ENCODE peak calls at places on chromosome 4, in four cellular contexts. O is HCT116, W is K562, X is GM12878. U is an unnamed sample.

GRCh38 chr4:76984127-76984526 is 34.6 kb downstream of the SEPTIN11 start:
- DNase-seq in O (no peak), W (peak; percentile 22), X (peak; percentile 40), U (no peak)

GRCh38 chr4:186932196-186932595 is 208.5 kb upstream of the FAT1 start:
- DNase-seq in O (peak; percentile 94), W (no peak), X (no peak), U (no peak)

GRCh38 chr4:43130228-43131021 is 237.9 kb downstream of the GRXCR1 start:
- DNase-seq in O (no peak), W (no peak), X (no peak), U (no peak)

GRCh38 chr4:74531952-74532794 is 87.2 kb downstream of the AREG start:
- DNase-seq in O (peak; percentile 92), W (peak; percentile 82), X (peak; percentile 8), U (peak; percentile 13)

GRCh38 chr4:98613453-98614075 is 44.8 kb downstream of the TSPAN5 start:
- DNase-seq in O (no peak), W (no peak), X (no peak), U (no peak)

GRCh38 chr4:36187723-36188333 is 56.5 kb downstream of the ARAP2 start:
- DNase-seq in O (peak; percentile 3), W (no peak), X (no peak), U (no peak)

GRCh38 chr4:153318696-153319320 is 25.7 kb upstream of the MND1 start:
- DNase-seq in O (peak; percentile 39), W (peak; percentile 47), X (no peak), U (no peak)

GRCh38 chr4:72468904-72469502 is 100.0 kb downstream of the ADAMTS3 start:
- DNase-seq in O (peak; percentile 4), W (peak; percentile 40), X (no peak), U (no peak)

GRCh38 chr4:124839786-124840390 is 127.4 kb upstream of the ANKRD50 start:
- DNase-seq in O (peak; percentile 12), W (no peak), X (no peak), U (no peak)

DNA sequence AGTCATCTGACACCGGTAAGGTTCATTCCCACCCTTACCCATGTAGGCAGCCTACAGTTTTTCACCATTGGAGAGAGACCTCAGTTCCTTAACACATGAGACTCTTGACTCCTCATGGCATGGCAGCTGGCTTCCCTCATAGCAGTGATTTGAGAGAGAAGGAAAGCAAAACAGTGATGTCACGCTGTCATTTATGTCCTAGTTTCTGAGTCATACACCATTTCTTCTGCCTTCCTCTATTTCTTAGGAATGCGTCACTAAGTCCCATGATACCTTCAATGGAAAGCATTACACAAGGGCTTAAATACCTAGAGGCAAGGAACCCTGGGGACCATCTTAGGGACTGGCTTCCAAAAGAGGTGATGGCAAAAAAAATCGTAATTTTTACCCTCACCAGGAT is 226.1 kb downstream of the SPCS3 start:
- DNase-seq in O (no peak), W (no peak), X (no peak), U (no peak)
- TF ChIP-seq EGR1 in O (no peak), W (no peak), X (no peak), U (no peak)

GRCh38 chr4:146059865-146060264 is 115.7 kb upstream of the LSM6 start:
- DNase-seq in O (no peak), W (no peak), X (peak; percentile 84), U (no peak)

GRCh38 chr4:146058531-146058930 is 117.0 kb upstream of the LSM6 start:
- DNase-seq in O (no peak), W (no peak), X (no peak), U (no peak)

GRCh38 chr4:146061610-146062324 is 113.8 kb upstream of the LSM6 start:
- DNase-seq in O (no peak), W (no peak), X (no peak), U (no peak)

GRCh38 chr4:146062325-146062715 is 113.2 kb upstream of the LSM6 start:
- DNase-seq in O (no peak), W (no peak), X (no peak), U (no peak)

DNA sequence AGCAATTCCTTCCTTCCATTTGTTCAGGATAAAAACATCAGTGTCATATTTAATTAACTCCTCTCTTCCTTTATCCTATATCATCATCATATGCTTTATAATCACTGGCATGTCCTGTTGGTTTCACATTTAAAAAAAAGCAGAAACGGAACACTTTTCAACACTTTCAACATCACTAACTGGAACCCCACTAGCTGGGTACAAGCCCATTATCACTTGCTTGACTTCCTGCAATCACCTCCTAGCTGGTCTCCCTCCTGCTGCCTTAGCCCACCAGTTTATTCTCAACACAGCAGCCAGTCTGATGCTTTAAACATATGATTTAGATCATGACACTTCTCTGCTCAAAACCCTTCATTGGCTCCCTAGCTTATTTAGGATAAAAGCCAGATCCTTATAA is 116.4 kb upstream of the LSM6 start:
- DNase-seq in O (no peak), W (no peak), X (peak; percentile 57), U (no peak)
- TF ChIP-seq EGR1 in O (no peak), W (no peak), X (no peak), U (no peak)

DNA sequence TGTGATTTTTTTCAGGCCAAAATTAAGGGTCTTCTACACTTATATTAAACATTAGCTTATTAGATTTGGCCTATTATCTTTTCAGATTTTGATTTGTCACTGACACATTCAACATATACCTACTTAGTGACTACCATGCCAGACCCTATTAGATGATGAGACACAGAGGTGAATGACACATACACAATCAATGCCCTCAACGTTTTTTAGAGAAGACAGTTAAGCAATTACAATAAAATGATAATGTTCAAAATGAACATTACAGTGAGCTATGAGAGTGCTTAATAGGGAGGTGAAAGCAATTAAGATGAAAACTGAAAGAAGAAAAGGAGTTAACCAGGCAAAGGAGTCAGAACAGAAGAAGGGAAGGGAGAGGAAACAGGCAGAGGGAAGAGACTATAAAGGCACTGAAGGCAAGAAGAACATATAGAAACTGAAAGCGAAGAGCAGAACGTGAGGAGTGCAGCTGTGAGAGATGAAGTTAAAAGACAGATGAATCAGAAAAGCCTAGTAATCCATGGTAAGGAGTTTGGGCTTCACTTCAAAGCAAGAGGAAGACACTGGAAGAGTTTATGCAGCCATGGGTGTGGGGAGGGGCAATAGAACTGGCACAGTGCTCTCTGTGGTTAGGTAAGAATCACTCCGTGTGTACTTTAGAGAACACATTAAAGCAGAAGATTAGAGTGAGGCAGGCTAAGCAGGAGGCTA is 119.0 kb downstream of the REELD1 start:
- DNase-seq in O (no peak), W (no peak), X (peak; percentile 59), U (no peak)
- TF ChIP-seq EGR1 in O (no peak), W (no peak), X (no peak), U (no peak)

GRCh38 chr4:173013232-173013932 is 155.2 kb upstream of the GALNT7 start:
- DNase-seq in O (no peak), W (peak; percentile 62), X (peak; percentile 9), U (peak; percentile 88)
- TF ChIP-seq EGR1 in O (no peak), W (no peak), X (no peak), U (no peak)

U was measured in H1.